ENCODE peak calls at places on chromosomes 2 and 18, in nine cellular contexts. E is GM12878, W is astrocyte, G is mesendoderm, H is A549, Z is MM.1S, L is neural progenitor cell, T is fibroblast of lung, C is H9. U is an unnamed sample.
A peak's percentile ranks its signal among the peaks of the same experiment; 100 is the strongest.

GRCh38 chr2:73291093-73291460 is 2.3 kb downstream of the EGR4 start:
- DNase-seq in L (peak; percentile 94), Z (peak; percentile 42), G (peak; percentile 77), W (peak; percentile 36), E (no peak), C (peak; percentile 81), T (peak; percentile 54), H (peak; percentile 41), U (peak; percentile 70)

GRCh38 chr2:20447437-20448245 is 767 bp downstream of the RHOB start:
- DNase-seq in T (peak; percentile 49), L (peak; percentile 67), C (peak; percentile 45), Z (peak; percentile 24), E (no peak), W (no peak), H (no peak), G (peak; percentile 61), U (no peak)

GRCh38 chr2:214019973-214020345 is 390.9 kb upstream of the VWC2L start:
- DNase-seq in E (no peak), C (no peak), L (no peak), W (no peak), T (peak; percentile 46), G (no peak), H (no peak), Z (no peak), U (no peak)

GRCh38 chr18:31687529-31687928 is 3.1 kb upstream of the B4GALT6 start:
- DNase-seq in H (no peak), W (no peak), L (no peak), C (no peak), E (no peak), T (peak; percentile 14), G (no peak), Z (no peak), U (no peak)

GRCh38 chr2:238104521-238105311 is 4.6 kb downstream of the ESPNL start:
- DNase-seq in H (no peak), G (no peak), C (peak; percentile 31), W (no peak), Z (no peak), E (no peak), L (no peak), T (no peak), U (no peak)

GRCh38 chr2:25268136-25268535 is 73.6 kb downstream of the DNMT3A start:
- DNase-seq in Z (no peak), G (no peak), T (no peak), C (no peak), E (no peak), H (no peak), L (no peak), W (no peak), U (no peak)

GRCh38 chr2:6676776-6677175 is 188.9 kb downstream of the CMPK2 start:
- DNase-seq in C (no peak), Z (no peak), L (no peak), H (no peak), E (no peak), G (no peak), T (no peak), W (peak; percentile 61), U (no peak)

GRCh38 chr2:68936462-68936861 is 16.2 kb downstream of the GKN2 start:
- DNase-seq in G (no peak), C (no peak), L (no peak), W (peak; percentile 65), T (no peak), E (no peak), Z (no peak), H (no peak), U (peak; percentile 54)

GRCh38 chr2:196442211-196442610 is 197.3 kb upstream of the CCDC150 start:
- DNase-seq in H (no peak), C (no peak), G (no peak), W (no peak), T (no peak), L (no peak), Z (no peak), E (no peak), U (no peak)

GRCh38 chr2:241312082-241312481 is 3.4 kb downstream of the HDLBP start:
- DNase-seq in W (peak; percentile 60), C (no peak), L (no peak), T (no peak), G (no peak), Z (no peak), H (no peak), E (no peak), U (peak; percentile 51)

GRCh38 chr2:176093145-176093888 is 796 bp downstream of the HOXD13 start:
- DNase-seq in Z (no peak), W (no peak), T (no peak), H (no peak), E (no peak), G (peak; percentile 48), C (peak; percentile 55), L (peak; percentile 71), U (no peak)

GRCh38 chr2:237980087-237980486 is 13.3 kb downstream of the UBE2F start:
- DNase-seq in W (no peak), Z (no peak), E (no peak), L (no peak), C (no peak), G (no peak), H (no peak), T (no peak), U (no peak)

GRCh38 chr2:84906900-84907714 is 1.7 kb downstream of the TMSB10 start:
- DNase-seq in W (peak; percentile 88), Z (no peak), T (peak; percentile 93), L (peak; percentile 75), H (peak; percentile 93), G (peak; percentile 92), C (peak; percentile 63), E (no peak), U (peak; percentile 82)

GRCh38 chr2:119116411-119117295 is 41.9 kb downstream of the C1QL2 start:
- DNase-seq in L (no peak), G (no peak), W (no peak), C (no peak), H (no peak), Z (no peak), T (no peak), E (no peak), U (no peak)

GRCh38 chr2:41598161-41598894 is 449.5 kb upstream of the PKDCC start:
- DNase-seq in H (no peak), Z (no peak), T (peak; percentile 38), C (no peak), G (no peak), E (no peak), W (peak; percentile 7), L (no peak), U (no peak)

GRCh38 chr2:834233-834632 is 116.4 kb upstream of the SNTG2 start:
- DNase-seq in E (no peak), T (no peak), Z (no peak), H (no peak), W (no peak), G (no peak), C (peak; percentile 18), L (no peak), U (no peak)

GRCh38 chr18:63382843-63383242 is 15.8 kb upstream of the KDSR start:
- DNase-seq in T (no peak), C (no peak), H (no peak), E (no peak), L (no peak), Z (no peak), W (no peak), G (no peak), U (peak; percentile 23)

GRCh38 chr18:63377275-63377980 is 10.4 kb upstream of the KDSR start:
- DNase-seq in E (no peak), T (no peak), W (no peak), Z (no peak), C (no peak), L (no peak), H (no peak), G (no peak), U (no peak)

GRCh38 chr18:63376493-63377053 is 9.6 kb upstream of the KDSR start:
- DNase-seq in H (no peak), C (no peak), W (no peak), Z (no peak), T (peak; percentile 67), L (no peak), G (no peak), E (no peak), U (peak; percentile 13)

GRCh38 chr18:63379639-63379962 is 12.6 kb upstream of the KDSR start:
- DNase-seq in E (no peak), C (no peak), G (no peak), Z (no peak), T (peak; percentile 15), H (no peak), W (no peak), L (no peak), U (no peak)

DNA sequence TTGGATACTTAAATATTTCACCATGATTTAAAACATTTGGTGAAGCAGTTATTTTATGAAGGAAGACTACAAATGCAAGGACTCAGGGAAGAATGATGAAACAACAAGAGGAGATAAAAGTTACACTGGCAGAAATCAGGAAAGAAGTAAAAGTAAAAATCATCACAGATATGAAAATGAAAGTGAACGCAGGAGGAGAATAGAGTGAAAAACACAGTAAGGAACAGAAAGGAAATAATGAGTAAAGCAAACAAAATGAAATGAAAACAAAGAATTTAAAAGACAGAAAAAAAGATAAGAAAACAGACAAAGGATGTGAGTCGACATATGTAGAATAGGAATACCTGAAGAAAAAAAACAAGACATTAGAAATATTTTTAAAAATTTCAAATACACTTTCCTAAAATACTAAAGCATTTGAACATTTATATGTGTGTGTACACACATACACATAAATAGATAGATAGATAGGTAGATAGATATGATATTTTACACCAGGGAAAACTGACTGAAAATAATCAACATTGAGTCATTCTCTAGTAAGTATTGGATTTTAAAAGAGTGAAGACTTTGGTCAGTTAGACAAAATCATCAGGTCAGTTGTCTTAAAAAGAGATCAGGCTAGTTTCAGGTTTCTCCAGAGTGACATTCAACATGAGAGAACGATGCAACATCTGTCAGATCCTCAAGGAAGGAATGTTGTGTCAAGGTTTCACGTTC is 12.1 kb upstream of the KDSR start:
- DNase-seq in T (no peak), G (peak; percentile 15), L (no peak), C (no peak), W (no peak), E (no peak), Z (peak; percentile 16), H (no peak), U (no peak)
- H3K4me2 ChIP-seq in T (no peak overlapping the region), G (no peak overlapping the region), L (no peak overlapping the region), C (no peak overlapping the region), W (peak overlapping the region; percentile 75), E (peak overlapping the region; percentile 35), Z (peak overlapping the region; percentile 28), H (peak overlapping the region; percentile 28), U (no peak overlapping the region)

GRCh38 chr2:126408671-126409070 is 247.3 kb upstream of the GYPC start:
- DNase-seq in C (no peak), L (no peak), T (no peak), W (no peak), G (no peak), E (no peak), H (no peak), Z (peak; percentile 59), U (no peak)
- H3K4me2 ChIP-seq in C (no peak overlapping the region), L (no peak overlapping the region), T (no peak overlapping the region), W (no peak overlapping the region), G (no peak overlapping the region), E (no peak overlapping the region), H (no peak overlapping the region), Z (peak overlapping the region; percentile 44), U (no peak overlapping the region)

GRCh38 chr2:236663267-236663666 is 93.6 kb downstream of the ACKR3 start:
- DNase-seq in E (no peak), L (no peak), Z (no peak), W (peak; percentile 77), G (no peak), T (peak; percentile 40), C (no peak), H (no peak), U (no peak)
- H3K4me2 ChIP-seq in E (no peak overlapping the region), L (no peak overlapping the region), Z (no peak overlapping the region), W (peak overlapping the region; percentile 76), G (no peak overlapping the region), T (peak overlapping the region; percentile 76), C (no peak overlapping the region), H (no peak overlapping the region), U (no peak overlapping the region)

GRCh38 chr2:22056621-22057132 is 932.9 kb downstream of the TDRD15 start:
- DNase-seq in C (no peak), L (no peak), G (no peak), H (no peak), T (no peak), E (no peak), Z (no peak), W (no peak), U (no peak)
- H3K4me2 ChIP-seq in C (no peak overlapping the region), L (no peak overlapping the region), G (no peak overlapping the region), H (no peak overlapping the region), T (no peak overlapping the region), E (no peak overlapping the region), Z (no peak overlapping the region), W (no peak overlapping the region), U (no peak overlapping the region)